ENCODE peak calls at places on chromosomes 2 and 18, in four cellular contexts. Z is astrocyte, S is mucosa of descending colon, V is psoas muscle. L is an unnamed sample. For H3K9me3, the result is how much of the 10 kb centered on the place peaks cover.

GRCh38 chr2:112482309-112483046 is 522 bp downstream of the TTL start:
- DNase-seq in Z (peak), S (peak), V (peak), L (peak)

GRCh38 chr2:181685150-181685688 is 4.9 kb upstream of the NEUROD1 start:
- DNase-seq in Z (no peak), S (no peak), V (no peak), L (peak)

GRCh38 chr2:61233581-61233980 is 71.6 kb downstream of the C2orf74 start:
- DNase-seq in Z (no peak), S (no peak), V (no peak), L (no peak)

GRCh38 chr2:61993422-61994024 is 88.0 kb downstream of the COMMD1 start:
- DNase-seq in Z (peak), S (no peak), V (no peak), L (peak)

GRCh38 chr18:55477537-55478300 is 110.3 kb downstream of the TCF4 start:
- DNase-seq in Z (peak), S (no peak), V (peak), L (no peak)

GRCh38 chr2:8893474-8893873 is 56.1 kb upstream of the KIDINS220 start:
- DNase-seq in Z (no peak), S (no peak), V (no peak), L (no peak)

GRCh38 chr2:239267411-239267941 is 133.3 kb downstream of the HDAC4 start:
- DNase-seq in Z (peak), S (peak), V (peak), L (no peak)

GRCh38 chr2:96105152-96105915 is 11.0 kb downstream of the ADRA2B start:
- DNase-seq in Z (no peak), S (peak), V (no peak), L (no peak)

GRCh38 chr2:129437775-129438174 is 541.7 kb upstream of the RAB6C start:
- DNase-seq in Z (no peak), S (no peak), V (no peak), L (no peak)

GRCh38 chr2:6877402-6878305 is at the start of gene RSAD2:
- DNase-seq in Z (peak), S (no peak), V (no peak), L (no peak)

GRCh38 chr2:32591669-32592463 is 36.0 kb upstream of the TTC27 start:
- DNase-seq in Z (peak), S (no peak), V (no peak), L (no peak)

GRCh38 chr2:149084924-149085795 is 46.7 kb downstream of the LYPD6B start:
- DNase-seq in Z (no peak), S (no peak), V (no peak), L (no peak)

GRCh38 chr2:174972924-174973323 is 32.3 kb downstream of the CHN1 start:
- DNase-seq in Z (peak), S (no peak), V (no peak), L (no peak)

GRCh38 chr18:74265546-74266098 is 26.1 kb downstream of the CYB5A start:
- DNase-seq in Z (no peak), S (no peak), V (no peak), L (no peak)

GRCh38 chr18:79781331-79781941 is 16.3 kb upstream of the KCNG2 start:
- DNase-seq in Z (no peak), S (no peak), V (no peak), L (no peak)

GRCh38 chr2:105397025-105397722 is 1.7 kb downstream of the FHL2 start:
- DNase-seq in Z (no peak), S (no peak), V (no peak), L (no peak)

DNA sequence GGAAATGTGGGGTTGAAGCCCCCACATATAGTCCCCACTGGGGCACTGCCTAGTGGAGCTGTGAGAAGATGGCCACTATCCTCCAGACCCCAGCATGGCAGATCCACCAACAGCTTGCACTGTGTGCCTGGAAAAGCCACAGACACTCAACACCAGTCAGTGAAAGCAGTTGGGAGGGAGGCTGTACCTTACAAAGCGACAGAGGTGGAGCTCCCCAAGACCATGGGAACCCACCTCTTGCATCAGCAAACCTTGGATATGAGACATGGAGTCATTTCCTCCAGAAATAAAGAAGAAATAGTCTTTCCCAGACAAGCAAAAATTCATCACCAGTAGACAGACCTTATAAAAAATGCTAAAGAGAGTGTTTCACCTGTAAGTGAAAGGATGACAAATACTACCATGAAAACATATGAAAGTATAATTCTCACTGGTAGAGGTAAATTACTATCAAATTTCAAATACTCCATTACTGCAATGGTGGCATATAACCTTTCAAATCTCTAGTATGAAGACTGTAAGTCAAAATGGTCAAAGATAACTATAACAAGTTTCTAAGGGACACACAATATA is 152.6 kb upstream of the EPHA4 start:
- DNase-seq in Z (no peak), S (no peak), V (no peak), L (no peak)
- H3K9me3 ChIP-seq in Z (under half), S (under half), V (under half), L (under half)

GRCh38 chr2:219905640-219906039 is 278.2 kb downstream of the SLC4A3 start:
- DNase-seq in Z (no peak), S (no peak), V (no peak), L (no peak)

GRCh38 chr2:219906114-219906693 is 278.8 kb downstream of the SLC4A3 start:
- DNase-seq in Z (no peak), S (no peak), V (no peak), L (no peak)

GRCh38 chr2:219912530-219912929 is 285.1 kb downstream of the SLC4A3 start:
- DNase-seq in Z (peak), S (no peak), V (no peak), L (no peak)

GRCh38 chr2:219911541-219911940 is 284.1 kb downstream of the SLC4A3 start:
- DNase-seq in Z (peak), S (no peak), V (no peak), L (no peak)

GRCh38 chr2:219908538-219908937 is 281.1 kb downstream of the SLC4A3 start:
- DNase-seq in Z (no peak), S (no peak), V (no peak), L (no peak)
- TF ChIP-seq CTCF in Z (no peak), S (no peak), V (no peak), L (no peak)

DNA sequence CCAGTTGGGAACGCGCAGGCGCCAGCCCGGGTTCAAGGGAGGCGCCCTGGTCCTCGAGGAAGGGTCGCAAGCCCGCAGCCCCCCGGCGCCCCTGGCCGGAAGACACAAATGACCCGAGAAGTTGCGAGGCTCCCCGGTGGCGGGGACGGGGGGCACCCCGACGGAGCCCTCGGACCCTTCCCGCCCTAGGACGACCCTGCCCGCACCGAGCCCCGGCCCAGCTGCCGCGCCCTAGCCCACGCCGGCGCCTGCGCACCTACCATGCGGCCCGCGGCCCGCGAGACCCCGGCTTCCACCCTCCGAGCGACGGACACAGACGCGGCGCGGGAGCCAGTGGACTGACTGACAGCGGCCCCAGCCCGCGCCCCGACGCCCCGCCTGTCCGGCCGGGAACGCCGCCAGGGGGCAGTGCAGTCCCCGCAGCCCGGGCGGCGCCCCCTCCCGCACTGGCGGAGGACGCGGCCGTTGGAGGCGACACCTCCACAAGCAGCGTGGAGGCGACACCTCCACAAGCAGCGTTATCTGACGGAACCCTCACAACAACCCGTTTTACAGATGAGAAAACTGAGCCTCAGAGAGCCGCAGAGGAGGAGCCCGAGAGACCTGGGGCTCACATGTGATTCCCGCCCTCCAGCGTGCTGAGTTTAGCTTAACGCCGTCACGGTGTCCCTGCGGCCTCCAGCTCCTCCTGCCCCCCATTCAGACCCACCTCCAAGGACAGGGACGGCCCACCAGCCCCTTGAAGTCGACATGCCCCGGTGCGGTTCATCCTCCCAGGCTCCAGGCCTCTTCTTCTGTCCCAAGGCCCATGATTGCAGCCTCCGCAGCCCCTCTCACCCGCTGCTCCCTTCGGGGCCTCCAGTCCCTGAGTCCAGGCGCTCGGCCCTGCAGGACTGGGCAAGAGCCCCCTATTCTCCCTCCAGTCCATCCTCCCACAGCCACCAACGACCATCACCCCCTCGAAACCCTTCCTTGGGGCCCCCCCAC is at the start of gene NMUR1:
- DNase-seq in Z (no peak), S (peak), V (peak), L (no peak)
- H3K4me3 ChIP-seq in Z (no peak), S (no peak), V (peak), L (no peak)

DNA sequence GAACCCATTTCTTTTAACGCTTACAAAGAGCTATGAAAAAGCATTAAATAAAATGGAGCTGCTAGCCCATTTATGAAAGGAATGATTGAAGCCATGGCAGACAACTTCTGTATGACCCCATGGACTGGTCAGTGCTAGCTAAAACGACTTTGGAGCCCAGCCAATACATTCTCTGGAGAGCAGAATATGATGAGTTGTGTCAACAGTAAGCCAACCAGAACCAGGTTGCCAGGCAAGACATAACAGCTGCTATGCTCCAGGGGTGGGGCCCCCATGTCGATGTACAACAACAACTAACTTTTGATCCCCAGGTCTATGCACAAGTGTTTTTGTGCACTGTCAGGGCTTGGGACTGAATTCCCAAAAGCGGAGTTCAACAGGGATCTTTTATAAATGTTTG is 64.8 kb upstream of the MYO3B start:
- DNase-seq in Z (no peak), S (no peak), V (no peak), L (no peak)
- H3K9me3 ChIP-seq in Z (under half), S (under half), V (under half), L (under half)

GRCh38 chr18:11953113-11953512 is 28.2 kb upstream of the IMPA2 start:
- DNase-seq in Z (peak), S (no peak), V (no peak), L (no peak)

GRCh38 chr18:11960743-11961380 is 20.4 kb upstream of the IMPA2 start:
- DNase-seq in Z (no peak), S (no peak), V (no peak), L (no peak)

GRCh38 chr18:11956371-11957308 is 24.7 kb upstream of the IMPA2 start:
- DNase-seq in Z (no peak), S (no peak), V (no peak), L (no peak)

GRCh38 chr18:11955299-11956029 is 25.8 kb upstream of the IMPA2 start:
- DNase-seq in Z (peak), S (no peak), V (peak), L (no peak)

DNA sequence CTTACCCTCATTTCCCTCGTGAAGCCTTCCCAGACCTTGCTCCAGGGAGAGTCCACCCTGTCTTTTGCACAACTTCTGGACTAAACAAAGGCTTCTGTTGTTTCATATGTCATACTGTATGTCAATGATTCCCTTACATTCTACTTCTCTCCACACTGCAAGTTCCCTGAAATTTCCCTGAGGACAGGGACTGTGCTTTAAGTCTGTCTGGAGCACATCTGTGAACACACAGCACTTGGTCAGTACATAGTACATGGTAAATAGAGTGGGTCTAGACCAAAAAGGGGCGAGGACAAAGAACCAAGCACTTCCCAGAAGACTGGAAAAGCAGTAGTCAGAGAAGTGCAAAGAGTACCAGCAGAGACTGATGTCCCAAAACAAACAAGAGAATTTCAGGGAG is 23.7 kb upstream of the IMPA2 start:
- DNase-seq in Z (no peak), S (no peak), V (no peak), L (no peak)
- TF ChIP-seq CTCF in Z (no peak), S (no peak), V (no peak), L (no peak)

GRCh38 chr2:119367472-119368099 is 809 bp downstream of the DBI start:
- DNase-seq in Z (no peak), S (peak), V (peak), L (peak)

GRCh38 chr2:119366649-119367471 is at the start of the genes C2orf76 and DBI:
- DNase-seq in Z (peak), S (peak), V (peak), L (peak)

GRCh38 chr2:119371111-119371510 is 4.3 kb downstream of the DBI start:
- DNase-seq in Z (no peak), S (no peak), V (no peak), L (no peak)

GRCh38 chr2:119372778-119373568 is 6.2 kb downstream of the DBI start:
- DNase-seq in Z (no peak), S (no peak), V (no peak), L (no peak)

GRCh38 chr2:119369845-119370244 is 3.1 kb downstream of the DBI start:
- DNase-seq in Z (no peak), S (no peak), V (no peak), L (no peak)
- H3K4me3 ChIP-seq in Z (no peak), S (no peak), V (no peak), L (no peak)

GRCh38 chr2:189995679-189996078 is 66.8 kb downstream of the MSTN start:
- DNase-seq in Z (no peak), S (no peak), V (no peak), L (no peak)

GRCh38 chr2:189997016-189997415 is 65.5 kb downstream of the MSTN start:
- DNase-seq in Z (no peak), S (no peak), V (no peak), L (no peak)

DNA sequence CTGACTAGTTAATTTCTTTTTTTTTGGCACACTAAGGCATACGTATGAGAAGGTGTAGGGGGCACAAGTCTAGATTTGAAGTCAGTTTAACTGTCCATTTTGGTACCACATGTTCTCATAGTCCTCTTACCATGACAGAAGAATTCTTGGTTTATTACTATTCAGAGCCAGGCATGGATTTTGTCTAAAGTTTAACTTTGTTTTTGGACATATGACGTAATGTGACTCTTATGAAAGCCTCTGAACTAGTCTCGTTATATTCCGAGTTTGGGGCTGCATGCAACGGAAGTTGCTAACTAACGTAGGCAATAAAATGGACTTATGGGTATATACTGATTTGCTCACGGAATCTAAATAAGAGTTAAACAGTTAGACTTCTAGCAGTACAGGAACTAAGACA is 62.9 kb downstream of the MSTN start:
- DNase-seq in Z (no peak), S (no peak), V (no peak), L (no peak)
- H3K9me3 ChIP-seq in Z (under half), S (under half), V (under half), L (under half)

DNA sequence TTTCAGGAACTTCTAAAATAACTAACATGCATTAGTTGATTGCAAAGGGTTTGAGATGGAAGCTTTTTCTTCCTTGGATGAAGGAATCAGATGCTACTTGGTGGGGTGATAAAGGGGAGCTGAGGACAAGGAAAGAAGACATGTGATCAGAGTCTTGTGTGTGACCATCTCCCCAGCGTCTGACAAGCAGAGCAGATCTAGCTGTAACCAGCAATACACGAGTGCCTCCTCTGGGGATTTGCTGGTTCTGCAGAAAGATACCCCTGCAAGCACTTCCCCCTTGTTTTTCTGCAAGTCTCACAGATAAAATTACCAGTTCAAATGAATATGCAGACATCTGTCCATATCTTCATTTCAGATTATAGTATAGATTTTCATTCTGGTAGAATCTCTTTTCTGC is 2.7 kb downstream of the CDH7 start:
- DNase-seq in Z (no peak), S (no peak), V (no peak), L (peak)
- TF ChIP-seq CTCF in Z (peak), S (no peak), V (peak), L (peak)

GRCh38 chr2:70201831-70202230 is 11.0 kb upstream of the C2orf42 start:
- DNase-seq in Z (no peak), S (no peak), V (no peak), L (no peak)
- H3K4me3 ChIP-seq in Z (no peak), S (no peak), V (no peak), L (no peak)

DNA sequence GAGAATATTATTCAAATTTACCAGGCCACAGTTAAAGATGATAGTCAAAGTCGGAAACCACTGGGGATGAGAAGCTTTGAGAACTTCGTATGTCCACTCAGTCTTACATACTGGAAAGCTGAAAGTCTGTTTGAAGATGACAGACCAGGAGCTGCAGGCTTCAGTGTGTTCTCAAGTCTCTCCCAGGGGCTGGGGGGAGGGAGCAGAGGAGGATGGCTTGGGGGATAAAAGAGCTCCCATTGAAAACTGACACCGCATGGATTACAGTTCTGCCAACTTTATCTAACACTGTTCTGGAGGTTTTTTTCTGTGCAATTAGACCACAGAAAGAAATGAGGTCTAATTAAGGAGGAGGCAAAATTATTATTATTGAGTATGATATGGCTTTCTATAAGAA is 170.5 kb upstream of the ALKAL2 start:
- DNase-seq in Z (no peak), S (no peak), V (no peak), L (no peak)
- H3K9me3 ChIP-seq in Z (under half), S (under half), V (under half), L (under half)